ENCODE peak calls at places on chromosome 5, in four cellular contexts. Y is H1, D is tibial artery, R is lower lobe of right lung. Z is an unnamed sample.

GRCh38 chr5:79235222-79235577 is 731 bp upstream of the JMY start:
- DNase-seq in Y (no peak), D (no peak), R (no peak), Z (no peak)

GRCh38 chr5:75843319-75843718 is 126.1 kb upstream of the POC5 start:
- DNase-seq in Y (no peak), D (no peak), R (no peak), Z (no peak)

GRCh38 chr5:118883396-118883795 is 105.0 kb downstream of the DTWD2 start:
- DNase-seq in Y (no peak), D (no peak), R (no peak), Z (no peak)

GRCh38 chr5:149780043-149780737 is 50.1 kb downstream of the PPARGC1B start:
- DNase-seq in Y (no peak), D (no peak), R (no peak), Z (no peak)

GRCh38 chr5:177966009-177966838 is 29.8 kb downstream of the PROP1 start:
- DNase-seq in Y (no peak), D (no peak), R (no peak), Z (no peak)

GRCh38 chr5:176416123-176416924 is at the start of gene CLTB:
- DNase-seq in Y (peak; percentile 85), D (peak; percentile 94), R (peak; percentile 94), Z (peak; percentile 71)

GRCh38 chr5:35136386-35136785 is 88.6 kb upstream of the AGXT2 start:
- DNase-seq in Y (no peak), D (no peak), R (no peak), Z (no peak)

GRCh38 chr5:150317048-150318003 is 14.6 kb upstream of the ARSI start:
- DNase-seq in Y (no peak), D (no peak), R (no peak), Z (no peak)

GRCh38 chr5:132001647-132002561 is 9.6 kb downstream of the ACSL6 start:
- DNase-seq in Y (no peak), D (no peak), R (peak; percentile 28), Z (peak; percentile 44)

GRCh38 chr5:88660326-88660946 is 222.5 kb downstream of the MEF2C start:
- DNase-seq in Y (no peak), D (peak; percentile 57), R (no peak), Z (no peak)

GRCh38 chr5:40995816-40996586 is 75.1 kb downstream of the MROH2B start:
- DNase-seq in Y (no peak), D (no peak), R (no peak), Z (no peak)

GRCh38 chr5:142079243-142079642 is 29.3 kb upstream of the NDFIP1 start:
- DNase-seq in Y (no peak), D (no peak), R (no peak), Z (no peak)

DNA sequence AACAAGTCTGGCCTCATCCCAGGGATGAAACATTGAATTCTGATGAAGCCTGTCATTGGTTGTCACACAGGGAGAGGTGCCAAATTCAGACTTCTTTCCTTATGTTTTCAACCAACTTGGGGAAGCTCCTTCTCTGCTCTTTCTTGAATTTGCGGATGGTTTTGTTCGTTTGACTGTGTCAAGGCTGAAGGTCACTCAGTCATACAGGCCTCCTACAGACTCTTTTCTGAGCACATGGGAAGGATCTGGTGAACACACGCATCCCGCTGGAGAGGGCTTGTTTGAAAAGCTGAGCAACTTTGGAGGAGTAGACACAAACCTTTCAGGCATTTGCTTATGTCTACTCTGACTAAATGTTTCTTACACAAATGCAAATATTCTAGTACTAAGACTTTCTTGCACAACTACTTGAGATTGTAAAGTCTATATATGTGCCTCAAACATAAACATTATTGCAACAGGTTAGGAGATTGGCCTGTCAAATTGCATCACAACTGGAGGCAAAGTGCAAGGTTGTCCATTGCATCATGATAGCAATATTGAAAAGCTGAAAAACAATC is 151.5 kb upstream of the NR3C1 start:
- DNase-seq in Y (no peak), D (no peak), R (no peak), Z (no peak)
- H3K4me1 ChIP-seq in Y (no peaks in the 10 kb centered on the region), D (no peaks in the 10 kb centered on the region), R (peaks cover 24% of the 10 kb centered on the region), Z (no peaks in the 10 kb centered on the region)

GRCh38 chr5:15524712-15525111 is 24.7 kb downstream of the FBXL7 start:
- DNase-seq in Y (no peak), D (no peak), R (no peak), Z (no peak)

GRCh38 chr5:15521349-15521937 is 21.5 kb downstream of the FBXL7 start:
- DNase-seq in Y (no peak), D (no peak), R (no peak), Z (no peak)

GRCh38 chr5:15520856-15521255 is 20.9 kb downstream of the FBXL7 start:
- DNase-seq in Y (no peak), D (no peak), R (no peak), Z (no peak)

GRCh38 chr5:15518786-15519185 is 18.8 kb downstream of the FBXL7 start:
- DNase-seq in Y (no peak), D (no peak), R (no peak), Z (no peak)

GRCh38 chr5:15522141-15522540 is 22.2 kb downstream of the FBXL7 start:
- DNase-seq in Y (no peak), D (no peak), R (no peak), Z (no peak)
- H3K4me3 ChIP-seq in Y (no peak overlapping the region), D (no peak overlapping the region), R (no peak overlapping the region), Z (no peak overlapping the region)

GRCh38 chr5:56608216-56608925 is 207.0 kb upstream of the MAP3K1 start:
- DNase-seq in Y (no peak), D (no peak), R (peak; percentile 47), Z (no peak)
- H3K4me1 ChIP-seq in Y (peaks cover 13% of the 10 kb centered on the region), D (peaks cover 14% of the 10 kb centered on the region), R (peaks cover 13% of the 10 kb centered on the region), Z (peaks cover 3% of the 10 kb centered on the region)

GRCh38 chr5:61334224-61335196 is 2.5 kb downstream of the ZSWIM6 start:
- DNase-seq in Y (no peak), D (no peak), R (no peak), Z (no peak)

GRCh38 chr5:61340775-61341361 is 8.8 kb downstream of the ZSWIM6 start:
- DNase-seq in Y (no peak), D (no peak), R (no peak), Z (no peak)

GRCh38 chr5:61344187-61344944 is 12.3 kb downstream of the ZSWIM6 start:
- DNase-seq in Y (no peak), D (no peak), R (no peak), Z (no peak)

GRCh38 chr5:61342066-61342465 is 10.0 kb downstream of the ZSWIM6 start:
- DNase-seq in Y (no peak), D (no peak), R (no peak), Z (no peak)

GRCh38 chr5:61339764-61340163 is 7.7 kb downstream of the ZSWIM6 start:
- DNase-seq in Y (no peak), D (no peak), R (no peak), Z (no peak)
- H3K4me3 ChIP-seq in Y (no peak overlapping the region), D (no peak overlapping the region), R (no peak overlapping the region), Z (no peak overlapping the region)

GRCh38 chr5:157546456-157547100 is 29.0 kb downstream of the ADAM19 start:
- DNase-seq in Y (no peak), D (no peak), R (no peak), Z (no peak)

GRCh38 chr5:157545911-157546310 is 29.7 kb downstream of the ADAM19 start:
- DNase-seq in Y (no peak), D (no peak), R (no peak), Z (no peak)

GRCh38 chr5:157542282-157542966 is 33.2 kb downstream of the ADAM19 start:
- DNase-seq in Y (no peak), D (peak; percentile 64), R (no peak), Z (no peak)

GRCh38 chr5:157543825-157544622 is 31.6 kb downstream of the ADAM19 start:
- DNase-seq in Y (no peak), D (peak; percentile 66), R (no peak), Z (no peak)

DNA sequence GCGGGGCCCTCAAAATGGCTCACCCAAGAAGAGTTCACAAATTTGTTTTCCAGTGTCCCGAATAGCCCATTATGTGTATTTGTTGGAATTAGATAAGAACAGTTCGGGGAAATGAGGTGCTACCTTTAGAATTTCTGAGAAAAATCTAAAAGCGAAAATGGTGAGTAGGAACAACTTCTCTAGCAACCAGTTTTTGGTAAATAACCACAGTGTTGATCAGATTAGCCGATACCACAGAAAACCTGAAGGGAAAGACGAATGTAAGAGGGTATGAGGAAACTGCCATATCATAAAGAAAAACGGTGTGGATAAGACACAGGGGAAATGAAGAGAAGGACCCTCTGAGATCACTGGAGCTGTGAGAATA is 31.0 kb downstream of the ADAM19 start:
- DNase-seq in Y (no peak), D (no peak), R (no peak), Z (no peak)
- H3K4me1 ChIP-seq in Y (no peaks in the 10 kb centered on the region), D (peaks cover 55% of the 10 kb centered on the region), R (peaks cover 87% of the 10 kb centered on the region), Z (no peaks in the 10 kb centered on the region)